ENCODE peak calls at places on chromosomes 11 and 22, in eight cellular contexts. One of them, this sample, is unnamed.

GRCh38 chr11:115544422-115544821 is 40.2 kb upstream of the CADM1 start:
- DNase-seq in heart left ventricle: no peak
- DNase-seq in tibial nerve: no peak
- DNase-seq in thyroid gland: no peak
- DNase-seq in sigmoid colon: no peak
- DNase-seq in suprapubic skin: no peak
- DNase-seq in spleen: no peak
- DNase-seq in A549: no peak
- DNase-seq in this sample: no peak

GRCh38 chr11:7668911-7669310 is 4.4 kb downstream of the CYB5R2 start:
- DNase-seq in suprapubic skin: no peak
- DNase-seq in heart left ventricle: no peak
- DNase-seq in tibial nerve: no peak
- DNase-seq in spleen: no peak
- DNase-seq in thyroid gland: no peak
- DNase-seq in sigmoid colon: no peak
- DNase-seq in A549: no peak
- DNase-seq in this sample: no peak

GRCh38 chr11:121479839-121480238 is 27.1 kb upstream of the SORL1-AS1 start:
- DNase-seq in heart left ventricle: no peak
- DNase-seq in spleen: no peak
- DNase-seq in suprapubic skin: no peak
- DNase-seq in tibial nerve: no peak
- DNase-seq in thyroid gland: no peak
- DNase-seq in A549: no peak
- DNase-seq in sigmoid colon: no peak
- DNase-seq in this sample: no peak

GRCh38 chr11:14422052-14422813 is 63.2 kb upstream of the RRAS2 start:
- DNase-seq in A549: peak
- DNase-seq in tibial nerve: peak
- DNase-seq in thyroid gland: peak
- DNase-seq in heart left ventricle: peak
- DNase-seq in spleen: peak
- DNase-seq in suprapubic skin: peak
- DNase-seq in sigmoid colon: peak
- DNase-seq in this sample: peak

GRCh38 chr11:128586689-128587088 is 669 bp downstream of the ETS1 start:
- DNase-seq in tibial nerve: no peak
- DNase-seq in suprapubic skin: no peak
- DNase-seq in spleen: no peak
- DNase-seq in A549: no peak
- DNase-seq in thyroid gland: no peak
- DNase-seq in heart left ventricle: no peak
- DNase-seq in sigmoid colon: no peak
- DNase-seq in this sample: no peak

GRCh38 chr22:31637375-31637937 is 24.6 kb downstream of the PISD start:
- DNase-seq in suprapubic skin: no peak
- DNase-seq in tibial nerve: no peak
- DNase-seq in thyroid gland: peak
- DNase-seq in sigmoid colon: no peak
- DNase-seq in heart left ventricle: no peak
- DNase-seq in spleen: peak
- DNase-seq in A549: no peak
- DNase-seq in this sample: no peak

GRCh38 chr11:66081505-66081904 is 11.4 kb downstream of the PACS1 start:
- DNase-seq in thyroid gland: peak
- DNase-seq in heart left ventricle: peak
- DNase-seq in A549: no peak
- DNase-seq in sigmoid colon: peak
- DNase-seq in spleen: peak
- DNase-seq in tibial nerve: no peak
- DNase-seq in suprapubic skin: peak
- DNase-seq in this sample: peak

GRCh38 chr11:29300441-29300840 is 716.4 kb downstream of the KCNA4 start:
- DNase-seq in thyroid gland: no peak
- DNase-seq in sigmoid colon: no peak
- DNase-seq in suprapubic skin: no peak
- DNase-seq in tibial nerve: no peak
- DNase-seq in A549: no peak
- DNase-seq in heart left ventricle: no peak
- DNase-seq in spleen: no peak
- DNase-seq in this sample: no peak

GRCh38 chr11:61756452-61757212 is 4.2 kb downstream of the MYRF start:
- DNase-seq in suprapubic skin: no peak
- DNase-seq in thyroid gland: no peak
- DNase-seq in sigmoid colon: no peak
- DNase-seq in tibial nerve: no peak
- DNase-seq in spleen: no peak
- DNase-seq in heart left ventricle: no peak
- DNase-seq in A549: peak
- DNase-seq in this sample: no peak
- H3K4me3 ChIP-seq in suprapubic skin: no peak
- H3K4me3 ChIP-seq in thyroid gland: no peak
- H3K4me3 ChIP-seq in sigmoid colon: no peak
- H3K4me3 ChIP-seq in tibial nerve: no peak
- H3K4me3 ChIP-seq in spleen: no peak
- H3K4me3 ChIP-seq in heart left ventricle: no peak
- H3K4me3 ChIP-seq in A549: peak
- H3K4me3 ChIP-seq in this sample: no peak

GRCh38 chr11:118917488-118918127 is 8.1 kb downstream of the BCL9L start:
- DNase-seq in sigmoid colon: peak
- DNase-seq in A549: peak
- DNase-seq in thyroid gland: peak
- DNase-seq in spleen: peak
- DNase-seq in tibial nerve: peak
- DNase-seq in heart left ventricle: peak
- DNase-seq in suprapubic skin: no peak
- DNase-seq in this sample: peak

GRCh38 chr11:118918686-118919280 is 6.9 kb downstream of the BCL9L start:
- DNase-seq in thyroid gland: no peak
- DNase-seq in A549: peak
- DNase-seq in tibial nerve: no peak
- DNase-seq in heart left ventricle: peak
- DNase-seq in suprapubic skin: no peak
- DNase-seq in sigmoid colon: peak
- DNase-seq in spleen: no peak
- DNase-seq in this sample: no peak

GRCh38 chr11:118916842-118917388 is 8.8 kb downstream of the BCL9L start:
- DNase-seq in thyroid gland: peak
- DNase-seq in sigmoid colon: peak
- DNase-seq in suprapubic skin: no peak
- DNase-seq in tibial nerve: no peak
- DNase-seq in spleen: no peak
- DNase-seq in heart left ventricle: peak
- DNase-seq in A549: peak
- DNase-seq in this sample: no peak

GRCh38 chr11:118915941-118916841 is 9.5 kb downstream of the BCL9L start:
- DNase-seq in tibial nerve: no peak
- DNase-seq in sigmoid colon: peak
- DNase-seq in suprapubic skin: no peak
- DNase-seq in thyroid gland: no peak
- DNase-seq in spleen: no peak
- DNase-seq in A549: peak
- DNase-seq in heart left ventricle: peak
- DNase-seq in this sample: no peak

GRCh38 chr11:118918128-118918685 is 7.5 kb downstream of the BCL9L start:
- DNase-seq in heart left ventricle: peak
- DNase-seq in thyroid gland: peak
- DNase-seq in spleen: peak
- DNase-seq in sigmoid colon: peak
- DNase-seq in tibial nerve: peak
- DNase-seq in suprapubic skin: peak
- DNase-seq in A549: peak
- DNase-seq in this sample: peak
- TF ChIP-seq POLR2A in heart left ventricle: peak
- TF ChIP-seq POLR2A in thyroid gland: no peak
- TF ChIP-seq POLR2A in spleen: no peak
- TF ChIP-seq POLR2A in sigmoid colon: no peak
- TF ChIP-seq POLR2A in tibial nerve: no peak
- TF ChIP-seq POLR2A in suprapubic skin: no peak
- TF ChIP-seq POLR2A in A549: peak
- TF ChIP-seq POLR2A in this sample: no peak

GRCh38 chr22:36330127-36330526 is 57.6 kb downstream of the MYH9 start:
- DNase-seq in tibial nerve: no peak
- DNase-seq in heart left ventricle: no peak
- DNase-seq in sigmoid colon: no peak
- DNase-seq in suprapubic skin: no peak
- DNase-seq in spleen: no peak
- DNase-seq in A549: no peak
- DNase-seq in thyroid gland: no peak
- DNase-seq in this sample: no peak

GRCh38 chr22:36330655-36331305 is 57.0 kb downstream of the MYH9 start:
- DNase-seq in sigmoid colon: no peak
- DNase-seq in A549: no peak
- DNase-seq in suprapubic skin: no peak
- DNase-seq in spleen: peak
- DNase-seq in tibial nerve: no peak
- DNase-seq in thyroid gland: no peak
- DNase-seq in heart left ventricle: peak
- DNase-seq in this sample: no peak

GRCh38 chr22:36329217-36330078 is 58.3 kb downstream of the MYH9 start:
- DNase-seq in spleen: peak
- DNase-seq in sigmoid colon: no peak
- DNase-seq in heart left ventricle: peak
- DNase-seq in A549: peak
- DNase-seq in suprapubic skin: no peak
- DNase-seq in thyroid gland: peak
- DNase-seq in tibial nerve: no peak
- DNase-seq in this sample: no peak

GRCh38 chr22:36327922-36328551 is 59.7 kb downstream of the MYH9 start:
- DNase-seq in tibial nerve: no peak
- DNase-seq in spleen: no peak
- DNase-seq in heart left ventricle: peak
- DNase-seq in thyroid gland: peak
- DNase-seq in A549: no peak
- DNase-seq in suprapubic skin: no peak
- DNase-seq in sigmoid colon: peak
- DNase-seq in this sample: no peak

GRCh38 chr22:36328635-36329216 is 59.0 kb downstream of the MYH9 start:
- DNase-seq in thyroid gland: peak
- DNase-seq in spleen: peak
- DNase-seq in suprapubic skin: no peak
- DNase-seq in sigmoid colon: peak
- DNase-seq in heart left ventricle: peak
- DNase-seq in A549: peak
- DNase-seq in tibial nerve: no peak
- DNase-seq in this sample: no peak
- TF ChIP-seq CTCF in thyroid gland: no peak
- TF ChIP-seq CTCF in spleen: no peak
- TF ChIP-seq CTCF in suprapubic skin: no peak
- TF ChIP-seq CTCF in sigmoid colon: no peak
- TF ChIP-seq CTCF in heart left ventricle: no peak
- TF ChIP-seq CTCF in A549: no peak
- TF ChIP-seq CTCF in tibial nerve: no peak
- TF ChIP-seq CTCF in this sample: no peak

GRCh38 chr22:39665229-39665628 is 94.7 kb downstream of the CACNA1I start:
- DNase-seq in thyroid gland: peak
- DNase-seq in A549: no peak
- DNase-seq in tibial nerve: no peak
- DNase-seq in heart left ventricle: no peak
- DNase-seq in suprapubic skin: no peak
- DNase-seq in sigmoid colon: no peak
- DNase-seq in spleen: no peak
- DNase-seq in this sample: no peak
- H3K4me3 ChIP-seq in thyroid gland: no peak
- H3K4me3 ChIP-seq in A549: no peak
- H3K4me3 ChIP-seq in tibial nerve: no peak
- H3K4me3 ChIP-seq in heart left ventricle: no peak
- H3K4me3 ChIP-seq in suprapubic skin: no peak
- H3K4me3 ChIP-seq in sigmoid colon: no peak
- H3K4me3 ChIP-seq in spleen: no peak
- H3K4me3 ChIP-seq in this sample: no peak

GRCh38 chr11:68749501-68750196 is 1.7 kb downstream of the TESMIN start:
- DNase-seq in suprapubic skin: no peak
- DNase-seq in sigmoid colon: no peak
- DNase-seq in heart left ventricle: no peak
- DNase-seq in thyroid gland: no peak
- DNase-seq in A549: no peak
- DNase-seq in spleen: no peak
- DNase-seq in tibial nerve: no peak
- DNase-seq in this sample: no peak

GRCh38 chr11:68750197-68750987 is 928 bp downstream of the TESMIN start:
- DNase-seq in spleen: peak
- DNase-seq in A549: no peak
- DNase-seq in thyroid gland: peak
- DNase-seq in heart left ventricle: no peak
- DNase-seq in suprapubic skin: no peak
- DNase-seq in sigmoid colon: no peak
- DNase-seq in tibial nerve: no peak
- DNase-seq in this sample: no peak

GRCh38 chr11:68753300-68753699 is 2.0 kb upstream of the TESMIN start:
- DNase-seq in suprapubic skin: no peak
- DNase-seq in sigmoid colon: no peak
- DNase-seq in A549: no peak
- DNase-seq in heart left ventricle: no peak
- DNase-seq in spleen: no peak
- DNase-seq in thyroid gland: peak
- DNase-seq in tibial nerve: no peak
- DNase-seq in this sample: no peak

GRCh38 chr11:68750988-68751325 is 363 bp downstream of the TESMIN start:
- DNase-seq in sigmoid colon: no peak
- DNase-seq in A549: no peak
- DNase-seq in suprapubic skin: no peak
- DNase-seq in tibial nerve: no peak
- DNase-seq in heart left ventricle: no peak
- DNase-seq in thyroid gland: no peak
- DNase-seq in spleen: no peak
- DNase-seq in this sample: no peak

DNA sequence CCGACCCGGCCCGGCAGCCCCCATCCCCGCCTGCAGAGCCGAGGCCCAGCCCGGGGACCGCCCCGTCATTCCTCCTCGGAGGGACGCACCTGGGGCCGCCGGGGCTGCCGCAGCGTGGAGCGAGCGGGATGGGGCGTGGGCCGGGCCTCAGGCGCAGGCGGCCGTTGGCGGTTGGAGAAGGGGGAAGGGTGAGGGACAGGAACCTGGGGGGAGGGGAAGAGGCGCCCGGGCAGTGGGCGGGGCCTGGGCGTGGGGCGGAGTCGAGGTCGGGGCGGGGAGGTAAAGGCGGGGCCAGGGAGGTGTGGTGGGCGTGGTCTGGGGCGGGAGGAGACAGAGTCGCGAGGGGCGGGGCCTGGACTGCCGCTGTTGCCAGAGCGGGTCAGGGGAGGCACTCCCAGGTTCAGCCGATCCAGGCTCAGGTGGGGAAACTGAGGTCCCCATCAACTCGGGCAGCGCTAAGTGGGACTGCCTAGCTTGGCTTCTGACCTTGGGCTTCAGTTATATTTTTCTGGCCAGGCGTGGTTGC is at the start of gene TESMIN:
- DNase-seq in sigmoid colon: peak
- DNase-seq in spleen: peak
- DNase-seq in tibial nerve: peak
- DNase-seq in heart left ventricle: peak
- DNase-seq in suprapubic skin: peak
- DNase-seq in A549: peak
- DNase-seq in thyroid gland: peak
- DNase-seq in this sample: peak
- TF ChIP-seq POLR2A in sigmoid colon: no peak
- TF ChIP-seq POLR2A in spleen: no peak
- TF ChIP-seq POLR2A in tibial nerve: no peak
- TF ChIP-seq POLR2A in heart left ventricle: no peak
- TF ChIP-seq POLR2A in suprapubic skin: no peak
- TF ChIP-seq POLR2A in A549: peak
- TF ChIP-seq POLR2A in thyroid gland: no peak
- TF ChIP-seq POLR2A in this sample: no peak